ENCODE peak calls at places on chromosome 19, in six cellular contexts. H is hepatic stellate cell; B is thoracic aorta; J is ELR; S is effector CD4-positive, alpha-beta T cell; Y is HepG2. K is an unnamed sample.

GRCh38 chr19:52048604-52049493 is at the start of gene ZNF432:
- DNase-seq in H (peak), B (peak), J (peak), S (peak), Y (peak), K (peak)

GRCh38 chr19:42285546-42285945 is 16.4 kb upstream of the PRR19 start:
- DNase-seq in H (no peak), B (no peak), J (no peak), S (no peak), Y (no peak), K (no peak)

GRCh38 chr19:58409010-58409790 is 751 bp downstream of the ZNF584 start:
- DNase-seq in H (no peak), B (no peak), J (peak), S (no peak), Y (no peak), K (peak)

GRCh38 chr19:10517760-10518443 is 655 bp upstream of the S1PR5 start:
- DNase-seq in H (peak), B (no peak), J (peak), S (no peak), Y (no peak), K (peak)

GRCh38 chr19:51749979-51750378 is 1.7 kb downstream of the FPR1 start:
- DNase-seq in H (no peak), B (no peak), J (peak), S (no peak), Y (no peak), K (no peak)

GRCh38 chr19:45152504-45153338 is 8.1 kb downstream of the NKPD1 start:
- DNase-seq in H (no peak), B (no peak), J (no peak), S (peak), Y (no peak), K (peak)

GRCh38 chr19:29615891-29616425 is 9.9 kb downstream of the POP4 start:
- DNase-seq in H (no peak), B (no peak), J (no peak), S (no peak), Y (no peak), K (no peak)

GRCh38 chr19:17306285-17306714 is 628 bp downstream of the MRPL34 start:
- DNase-seq in H (no peak), B (no peak), J (no peak), S (no peak), Y (no peak), K (no peak)

GRCh38 chr19:3056454-3057016 is 5.8 kb downstream of the TLE5 start:
- DNase-seq in H (no peak), B (no peak), J (no peak), S (no peak), Y (no peak), K (no peak)